ENCODE peak calls at places on chromosome 16, in ten cellular contexts. F is A549, C is stomach, Z is ovary, T is H1, H is SK-N-SH, L is transverse colon, B is esophagus muscularis mucosa, S is sigmoid colon, O is tibial nerve. P is an unnamed sample. For H3K4me1, the result is how much of the 10 kb centered on the place peaks cover.

GRCh38 chr16:24834459-24835335 is 11.1 kb upstream of the SLC5A11 start:
- DNase-seq in C (peak), T (peak), L (peak), F (peak), Z (no peak), H (peak), B (no peak), S (peak), O (no peak), P (no peak)

GRCh38 chr16:72983728-72984350 is 64.1 kb downstream of the ZFHX3 start:
- DNase-seq in H (no peak), T (no peak), O (no peak), S (peak), F (no peak), C (peak), L (no peak), B (no peak), Z (no peak), P (peak)

GRCh38 chr16:67246081-67246944 is 968 bp downstream of the FHOD1 start:
- DNase-seq in S (peak), T (peak), B (no peak), Z (peak), H (peak), L (peak), C (peak), O (peak), F (peak), P (peak)

GRCh38 chr16:20874088-20874581 is 26.0 kb downstream of the DCUN1D3 start:
- DNase-seq in S (no peak), B (no peak), L (no peak), T (no peak), C (no peak), F (no peak), Z (no peak), H (no peak), O (no peak), P (no peak)

GRCh38 chr16:87953308-87954208 is 2.3 kb downstream of the BANP start:
- DNase-seq in C (no peak), Z (no peak), F (no peak), H (no peak), L (no peak), O (no peak), S (no peak), B (no peak), T (no peak), P (no peak)

GRCh38 chr16:26700250-26700649 is 366.5 kb upstream of the C16orf82 start:
- DNase-seq in H (no peak), B (no peak), L (no peak), Z (no peak), T (no peak), C (no peak), F (no peak), O (no peak), S (no peak), P (no peak)

GRCh38 chr16:938136-938535 is 32.6 kb downstream of the LMF1 start:
- DNase-seq in L (no peak), C (no peak), F (no peak), Z (no peak), B (no peak), T (no peak), S (no peak), O (no peak), H (no peak), P (no peak)

GRCh38 chr16:67459066-67459857 is 21.7 kb downstream of the ATP6V0D1 start:
- DNase-seq in L (peak), H (peak), B (no peak), S (no peak), Z (no peak), T (no peak), C (peak), O (no peak), F (no peak), P (no peak)

GRCh38 chr16:13906426-13907089 is 13.4 kb upstream of the ERCC4 start:
- DNase-seq in T (no peak), L (no peak), F (no peak), C (no peak), O (no peak), S (no peak), B (peak), Z (no peak), H (no peak), P (no peak)

GRCh38 chr16:87375426-87376135 is 8.0 kb downstream of the FBXO31 start:
- DNase-seq in T (no peak), B (no peak), H (no peak), O (no peak), S (no peak), Z (no peak), L (no peak), C (no peak), F (no peak), P (no peak)

GRCh38 chr16:1333149-1333812 is at the start of gene BAIAP3:
- DNase-seq in H (peak), S (no peak), T (peak), F (peak), Z (no peak), B (no peak), C (peak), O (no peak), L (peak), P (no peak)

GRCh38 chr16:27238591-27238990 is 30.0 kb downstream of the NSMCE1 start:
- DNase-seq in C (no peak), F (no peak), L (no peak), O (no peak), Z (no peak), S (peak), T (no peak), H (no peak), B (no peak), P (peak)

GRCh38 chr16:48629531-48629930 is 19.6 kb upstream of the N4BP1 start:
- DNase-seq in T (peak), L (no peak), Z (no peak), H (no peak), F (no peak), S (peak), C (peak), O (no peak), B (peak), P (no peak)

GRCh38 chr16:65540913-65541312 is 419.1 kb upstream of the CDH11 start:
- DNase-seq in F (no peak), Z (no peak), H (no peak), O (no peak), L (no peak), C (no peak), B (no peak), S (no peak), T (no peak), P (no peak)

GRCh38 chr16:68359398-68360191 is 48.8 kb downstream of the PRMT7 start:
- DNase-seq in C (no peak), O (no peak), T (no peak), S (no peak), H (peak), L (no peak), B (no peak), F (no peak), Z (no peak), P (no peak)

GRCh38 chr16:25148568-25149215 is 37.1 kb downstream of the LCMT1 start:
- DNase-seq in C (no peak), H (peak), L (no peak), B (no peak), F (no peak), T (no peak), S (no peak), Z (no peak), O (no peak), P (no peak)

GRCh38 chr16:85469929-85470590 is 143.1 kb upstream of the GSE1 start:
- DNase-seq in L (no peak), O (no peak), B (no peak), H (no peak), T (no peak), Z (no peak), C (no peak), S (peak), F (no peak), P (no peak)
- H3K4me1 ChIP-seq in L (under half), O (under half), B (under half), H (under half), T (under half), Z (under half), C (under half), S (under half), F (under half), P (under half)

GRCh38 chr16:57502048-57502775 is 15.9 kb upstream of the DOK4 start:
- DNase-seq in B (no peak), H (no peak), F (no peak), Z (no peak), C (no peak), S (peak), T (no peak), L (no peak), O (no peak), P (no peak)

GRCh38 chr16:57504491-57504890 is 18.2 kb upstream of the DOK4 start:
- DNase-seq in T (no peak), F (no peak), C (no peak), B (no peak), Z (no peak), L (no peak), S (no peak), H (no peak), O (no peak), P (no peak)

GRCh38 chr16:57505169-57505568 is 18.9 kb upstream of the DOK4 start:
- DNase-seq in H (no peak), F (no peak), Z (no peak), T (no peak), O (no peak), B (no peak), L (no peak), S (peak), C (no peak), P (no peak)

GRCh38 chr16:57503366-57503765 is 17.1 kb upstream of the DOK4 start:
- DNase-seq in T (no peak), O (no peak), C (no peak), B (no peak), L (no peak), S (peak), F (no peak), H (no peak), Z (no peak), P (no peak)

GRCh38 chr16:57504001-57504400 is 17.7 kb upstream of the DOK4 start:
- DNase-seq in B (no peak), C (no peak), O (no peak), H (peak), L (no peak), S (no peak), Z (no peak), T (no peak), F (no peak), P (no peak)
- TF ChIP-seq EP300 in B (no peak), C (no peak), O (no peak), H (no peak), L (no peak), S (no peak), Z (no peak), T (no peak), F (no peak), P (no peak)

DNA sequence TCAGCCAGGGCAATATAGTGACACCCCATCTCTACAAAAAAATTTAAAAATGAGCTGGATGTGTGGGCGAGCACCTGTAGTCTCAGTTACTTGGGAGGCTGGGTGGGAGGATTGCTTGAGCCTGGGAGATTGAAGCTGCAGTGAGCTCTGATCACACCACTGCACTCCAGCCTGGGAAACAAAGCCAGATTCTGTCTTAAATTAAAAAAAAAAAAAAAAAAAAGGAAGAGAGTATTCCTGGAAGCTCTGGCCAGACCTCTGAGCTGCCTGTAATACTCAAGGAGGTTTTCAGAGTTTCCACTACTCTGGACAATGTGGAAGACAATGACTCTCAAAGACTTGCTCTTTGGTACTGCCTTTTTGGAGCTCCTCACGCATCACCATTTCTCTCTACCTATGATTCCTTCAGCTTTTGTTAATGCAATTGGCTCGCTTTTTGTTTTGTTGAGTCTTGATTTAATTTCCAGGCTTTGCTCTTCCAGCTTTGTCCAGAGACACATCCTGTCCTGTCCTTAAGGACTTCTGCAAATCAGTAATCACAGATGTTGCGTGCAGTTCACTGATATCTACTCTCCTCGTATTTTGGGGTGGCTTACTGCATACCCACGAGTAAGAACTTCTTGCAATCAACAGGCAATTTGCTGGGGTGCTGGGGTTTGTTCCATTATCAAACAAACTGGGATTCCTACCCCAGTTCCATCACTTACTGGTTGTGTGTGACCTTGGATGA is 10.8 kb downstream of the CHD9 start:
- DNase-seq in H (no peak), C (no peak), S (peak), T (no peak), B (no peak), Z (no peak), L (no peak), F (no peak), O (no peak), P (no peak)
- H3K4me3 ChIP-seq in H (no peak), C (no peak), S (no peak), T (no peak), B (no peak), Z (no peak), L (no peak), F (no peak), O (no peak), P (no peak)

GRCh38 chr16:30494709-30495108 is 22.2 kb downstream of the ITGAL start:
- DNase-seq in O (no peak), F (no peak), C (no peak), T (no peak), Z (no peak), L (no peak), B (no peak), H (no peak), S (no peak), P (no peak)
- H3K4me1 ChIP-seq in O (under half), F (under half), C (under half), T (under half), Z (under half), L (under half), B (under half), H (under half), S (under half), P (under half)

DNA sequence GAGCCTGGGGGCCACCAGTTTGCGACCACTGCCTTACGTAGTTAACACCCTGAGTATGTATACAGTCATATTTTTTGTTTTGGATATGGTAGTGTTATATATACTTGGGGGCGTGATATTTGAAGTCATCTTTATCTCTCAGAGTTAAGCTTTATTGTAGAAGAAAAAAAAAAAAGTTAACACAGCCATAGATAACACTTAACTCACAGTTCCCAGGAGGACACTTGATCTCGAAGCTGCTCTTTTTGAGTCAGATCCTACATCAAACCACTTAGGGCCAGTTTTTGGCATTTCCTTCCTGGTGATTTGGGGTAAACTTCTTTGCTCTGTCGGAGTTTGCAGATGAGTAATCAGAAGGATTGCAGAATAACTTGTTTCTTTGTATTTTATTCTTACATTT is 5.8 kb downstream of the ITPRIPL2 start:
- DNase-seq in L (no peak), F (no peak), Z (no peak), O (peak), C (no peak), S (no peak), T (no peak), B (no peak), H (no peak), P (no peak)
- TF ChIP-seq EP300 in L (no peak), F (no peak), Z (no peak), O (no peak), C (no peak), S (no peak), T (no peak), B (no peak), H (no peak), P (no peak)

P was measured in suprapubic skin.